ENCODE peak calls at places on chromosomes 6 and 20, in seven cellular contexts. Q is mesenchymal stem cell, F is H1, P is mesendoderm, D is H9, L is neuronal stem cell, X is trophoblast cell. G is an unnamed sample.

GRCh38 chr6:91164105-91164504 is 577.2 kb upstream of the MAP3K7 start:
- DNase-seq in Q (no peak), F (no peak), L (no peak), D (no peak), P (no peak), X (no peak), G (no peak)

GRCh38 chr6:90450268-90450953 is 136.5 kb downstream of the MAP3K7 start:
- DNase-seq in P (no peak), L (no peak), X (no peak), Q (no peak), F (no peak), D (no peak), G (no peak)

GRCh38 chr6:52231411-52232127 is 12.7 kb downstream of the IL17F start:
- DNase-seq in D (no peak), L (no peak), F (no peak), Q (no peak), X (no peak), P (no peak), G (no peak)

GRCh38 chr6:41636803-41637178 is 1.5 kb upstream of the MDFI start:
- DNase-seq in L (no peak), X (peak; percentile 89), P (peak; percentile 83), F (peak; percentile 50), Q (peak; percentile 51), D (peak; percentile 80), G (no peak)

GRCh38 chr6:111712398-111712797 is 106.7 kb upstream of the TRAF3IP2 start:
- DNase-seq in D (no peak), X (peak; percentile 83), P (no peak), L (no peak), F (no peak), Q (peak; percentile 50), G (peak; percentile 95)

GRCh38 chr20:61636531-61637116 is 384.6 kb downstream of the CDH4 start:
- DNase-seq in X (no peak), P (no peak), Q (no peak), D (no peak), L (no peak), F (no peak), G (no peak)

GRCh38 chr6:48144024-48144423 is 33.0 kb upstream of the PTCHD4 start:
- DNase-seq in F (no peak), X (peak; percentile 87), Q (no peak), D (no peak), P (peak; percentile 15), L (no peak), G (no peak)

GRCh38 chr20:34302312-34302722 is 838 bp downstream of the AHCY start:
- DNase-seq in Q (peak; percentile 72), P (no peak), X (peak; percentile 70), L (no peak), F (no peak), D (no peak), G (peak; percentile 47)

GRCh38 chr6:139030539-139030938 is 2.0 kb downstream of the ABRACL start:
- DNase-seq in F (no peak), Q (peak; percentile 4), L (no peak), D (no peak), P (no peak), X (no peak), G (no peak)

GRCh38 chr6:113719056-113719455 is 138.1 kb upstream of the MARCKS start:
- DNase-seq in X (peak; percentile 82), L (no peak), F (no peak), D (no peak), Q (peak; percentile 30), P (peak; percentile 34), G (peak; percentile 26)

GRCh38 chr20:16241911-16242310 is 331.3 kb downstream of the KIF16B start:
- DNase-seq in F (no peak), L (no peak), Q (no peak), D (no peak), X (no peak), P (peak; percentile 36), G (no peak)

GRCh38 chr6:168919455-168920179 is 334.0 kb downstream of the THBS2 start:
- DNase-seq in L (no peak), X (no peak), Q (no peak), D (no peak), P (no peak), F (no peak), G (no peak)

GRCh38 chr20:3119044-3119443 is 34.5 kb upstream of the AVP start:
- DNase-seq in L (no peak), Q (no peak), D (no peak), X (no peak), P (no peak), F (no peak), G (no peak)

GRCh38 chr20:46696791-46697279 is 7.6 kb upstream of the TP53RK start:
- DNase-seq in D (no peak), P (no peak), F (no peak), Q (peak; percentile 25), X (no peak), L (no peak), G (no peak)

GRCh38 chr6:141829566-141829965 is 303.2 kb upstream of the GJE1 start:
- DNase-seq in D (peak; percentile 46), L (peak; percentile 84), Q (no peak), X (no peak), P (peak; percentile 35), F (peak; percentile 36), G (no peak)

GRCh38 chr20:39660251-39660650 is 698.1 kb downstream of the DHX35 start:
- DNase-seq in Q (peak; percentile 1), X (no peak), F (no peak), P (no peak), D (no peak), L (no peak), G (no peak)

GRCh38 chr6:157595768-157596167 is 214.8 kb downstream of the ZDHHC14 start:
- DNase-seq in Q (no peak), D (no peak), P (no peak), X (no peak), L (no peak), F (no peak), G (no peak)
- H2BK5ac ChIP-seq in Q (no peak overlapping the region), D (no peak overlapping the region), P (no peak overlapping the region), X (no peak overlapping the region), L (no peak overlapping the region), F (no peak overlapping the region), G (no peak overlapping the region)

GRCh38 chr6:158774734-158775449 is 44.3 kb downstream of the EZR start:
- DNase-seq in X (no peak), F (no peak), L (no peak), Q (no peak), P (no peak), D (no peak), G (no peak)

GRCh38 chr6:158776737-158777136 is 42.4 kb downstream of the EZR start:
- DNase-seq in L (no peak), D (no peak), P (no peak), F (no peak), X (no peak), Q (no peak), G (no peak)

GRCh38 chr6:158775832-158776231 is 43.3 kb downstream of the EZR start:
- DNase-seq in Q (no peak), P (no peak), X (no peak), F (no peak), L (no peak), D (no peak), G (no peak)

GRCh38 chr6:158778005-158778527 is 41.1 kb downstream of the EZR start:
- DNase-seq in D (no peak), X (no peak), Q (no peak), F (no peak), P (no peak), L (no peak), G (no peak)

GRCh38 chr6:158777510-158777909 is 41.7 kb downstream of the EZR start:
- DNase-seq in F (no peak), X (no peak), P (no peak), Q (no peak), D (no peak), L (no peak), G (no peak)
- H2BK5ac ChIP-seq in F (no peak overlapping the region), X (no peak overlapping the region), P (no peak overlapping the region), Q (no peak overlapping the region), D (no peak overlapping the region), L (no peak overlapping the region), G (no peak overlapping the region)

DNA sequence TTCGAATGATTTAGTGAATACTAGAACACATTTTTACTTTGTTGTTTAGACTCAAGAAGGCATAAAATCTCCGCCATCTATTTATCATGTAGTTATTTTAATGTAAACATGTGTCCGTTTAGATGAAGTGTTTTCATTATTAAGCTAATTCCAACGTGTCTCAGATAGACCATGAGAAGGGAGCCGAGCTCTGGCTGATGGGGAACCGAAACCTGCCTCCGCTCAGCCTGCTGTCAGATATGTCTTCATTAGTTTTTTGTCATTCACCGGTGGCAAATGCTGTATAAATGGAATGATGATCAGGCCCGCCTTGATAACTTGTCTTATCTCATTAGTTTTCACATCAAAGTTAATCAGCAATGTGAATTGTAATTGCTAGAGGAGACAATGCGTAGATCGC is 136.5 kb downstream of the LINC00237 start:
- DNase-seq in D (no peak), L (no peak), P (no peak), F (no peak), X (no peak), Q (no peak), G (no peak)
- H2BK5ac ChIP-seq in D (no peak overlapping the region), L (no peak overlapping the region), P (no peak overlapping the region), F (no peak overlapping the region), X (no peak overlapping the region), Q (no peak overlapping the region), G (no peak overlapping the region)

GRCh38 chr20:18548465-18548864 is 18.8 kb upstream of the SMIM26 start:
- DNase-seq in X (no peak), P (no peak), Q (no peak), F (no peak), D (no peak), L (no peak), G (no peak)

GRCh38 chr20:18553746-18554145 is 13.5 kb upstream of the SMIM26 start:
- DNase-seq in D (no peak), P (no peak), L (no peak), X (no peak), F (no peak), Q (no peak), G (no peak)
- H2BK5ac ChIP-seq in D (no peak overlapping the region), P (no peak overlapping the region), L (no peak overlapping the region), X (no peak overlapping the region), F (no peak overlapping the region), Q (no peak overlapping the region), G (no peak overlapping the region)